ENCODE peak calls at places on chromosomes 11 and 22, in ten cellular contexts. One of them, this sample, is unnamed.

GRCh38 chr11:97739892-97740782 is 1280.6 kb upstream of the CNTN5 start:
- DNase-seq in Ammon's horn: no peak
- DNase-seq in cardiac fibroblast: peak
- DNase-seq in NCI-H345: peak
- DNase-seq in aorta: no peak
- DNase-seq in uterus: no peak
- DNase-seq in RPMI8226: no peak
- DNase-seq in ecto neural progenitor cell: no peak
- DNase-seq in HCT116: no peak
- DNase-seq in iris pigment epithelial cell: peak
- DNase-seq in this sample: no peak

GRCh38 chr22:26574001-26574723 is 15.8 kb downstream of the TPST2 start:
- DNase-seq in Ammon's horn: no peak
- DNase-seq in cardiac fibroblast: no peak
- DNase-seq in NCI-H345: no peak
- DNase-seq in aorta: no peak
- DNase-seq in uterus: no peak
- DNase-seq in RPMI8226: no peak
- DNase-seq in ecto neural progenitor cell: no peak
- DNase-seq in HCT116: no peak
- DNase-seq in iris pigment epithelial cell: no peak
- DNase-seq in this sample: no peak

GRCh38 chr11:57427692-57428082 is 766 bp upstream of the SLC43A3 start:
- DNase-seq in Ammon's horn: peak
- DNase-seq in cardiac fibroblast: peak
- DNase-seq in NCI-H345: no peak
- DNase-seq in aorta: peak
- DNase-seq in uterus: peak
- DNase-seq in RPMI8226: no peak
- DNase-seq in ecto neural progenitor cell: no peak
- DNase-seq in HCT116: no peak
- DNase-seq in iris pigment epithelial cell: no peak
- DNase-seq in this sample: no peak

GRCh38 chr22:22704156-22704946 is 59.9 kb downstream of the GGTLC2 start:
- DNase-seq in Ammon's horn: no peak
- DNase-seq in cardiac fibroblast: no peak
- DNase-seq in NCI-H345: no peak
- DNase-seq in aorta: no peak
- DNase-seq in uterus: no peak
- DNase-seq in RPMI8226: no peak
- DNase-seq in ecto neural progenitor cell: peak
- DNase-seq in HCT116: no peak
- DNase-seq in iris pigment epithelial cell: no peak
- DNase-seq in this sample: no peak

GRCh38 chr11:92663539-92663938 is 305.9 kb upstream of the MTNR1B start:
- DNase-seq in Ammon's horn: no peak
- DNase-seq in cardiac fibroblast: peak
- DNase-seq in NCI-H345: no peak
- DNase-seq in aorta: no peak
- DNase-seq in uterus: no peak
- DNase-seq in RPMI8226: no peak
- DNase-seq in ecto neural progenitor cell: no peak
- DNase-seq in HCT116: no peak
- DNase-seq in iris pigment epithelial cell: no peak
- DNase-seq in this sample: no peak

GRCh38 chr11:100957499-100957898 is 172.1 kb downstream of the PGR start:
- DNase-seq in Ammon's horn: no peak
- DNase-seq in cardiac fibroblast: no peak
- DNase-seq in NCI-H345: no peak
- DNase-seq in aorta: no peak
- DNase-seq in uterus: no peak
- DNase-seq in RPMI8226: no peak
- DNase-seq in ecto neural progenitor cell: no peak
- DNase-seq in HCT116: no peak
- DNase-seq in iris pigment epithelial cell: no peak
- DNase-seq in this sample: no peak

GRCh38 chr22:50251472-50252054 is 498 bp upstream of the HDAC10 start:
- DNase-seq in Ammon's horn: no peak
- DNase-seq in cardiac fibroblast: no peak
- DNase-seq in NCI-H345: no peak
- DNase-seq in aorta: no peak
- DNase-seq in uterus: no peak
- DNase-seq in RPMI8226: no peak
- DNase-seq in ecto neural progenitor cell: no peak
- DNase-seq in HCT116: no peak
- DNase-seq in iris pigment epithelial cell: no peak
- DNase-seq in this sample: peak

GRCh38 chr22:29265929-29266328 is 1.9 kb downstream of the RHBDD3 start:
- DNase-seq in Ammon's horn: no peak
- DNase-seq in cardiac fibroblast: no peak
- DNase-seq in NCI-H345: no peak
- DNase-seq in aorta: no peak
- DNase-seq in uterus: no peak
- DNase-seq in RPMI8226: no peak
- DNase-seq in ecto neural progenitor cell: no peak
- DNase-seq in HCT116: no peak
- DNase-seq in iris pigment epithelial cell: no peak
- DNase-seq in this sample: no peak

GRCh38 chr11:117219455-117219854 is 12.4 kb downstream of the PCSK7 start:
- DNase-seq in Ammon's horn: no peak
- DNase-seq in cardiac fibroblast: no peak
- DNase-seq in NCI-H345: no peak
- DNase-seq in aorta: no peak
- DNase-seq in uterus: no peak
- DNase-seq in RPMI8226: no peak
- DNase-seq in ecto neural progenitor cell: no peak
- DNase-seq in HCT116: no peak
- DNase-seq in iris pigment epithelial cell: no peak
- DNase-seq in this sample: no peak

GRCh38 chr11:33445761-33446161 is 188.6 kb downstream of the HIPK3 start:
- DNase-seq in Ammon's horn: peak
- DNase-seq in cardiac fibroblast: peak
- DNase-seq in NCI-H345: no peak
- DNase-seq in aorta: no peak
- DNase-seq in uterus: no peak
- DNase-seq in RPMI8226: no peak
- DNase-seq in ecto neural progenitor cell: no peak
- DNase-seq in HCT116: no peak
- DNase-seq in iris pigment epithelial cell: peak
- DNase-seq in this sample: no peak

GRCh38 chr22:42930810-42931420 is 73.8 kb upstream of the ARFGAP3 start:
- DNase-seq in Ammon's horn: no peak
- DNase-seq in cardiac fibroblast: peak
- DNase-seq in NCI-H345: no peak
- DNase-seq in aorta: peak
- DNase-seq in uterus: no peak
- DNase-seq in RPMI8226: no peak
- DNase-seq in ecto neural progenitor cell: no peak
- DNase-seq in HCT116: peak
- DNase-seq in iris pigment epithelial cell: peak
- DNase-seq in this sample: no peak

GRCh38 chr11:57370251-57370650 is 10.7 kb downstream of the PRG3 start:
- DNase-seq in Ammon's horn: no peak
- DNase-seq in cardiac fibroblast: peak
- DNase-seq in NCI-H345: no peak
- DNase-seq in aorta: no peak
- DNase-seq in uterus: no peak
- DNase-seq in RPMI8226: no peak
- DNase-seq in ecto neural progenitor cell: no peak
- DNase-seq in HCT116: no peak
- DNase-seq in iris pigment epithelial cell: peak
- DNase-seq in this sample: no peak

GRCh38 chr22:38175206-38176118 is 6.2 kb downstream of the PLA2G6 start:
- DNase-seq in Ammon's horn: no peak
- DNase-seq in cardiac fibroblast: no peak
- DNase-seq in NCI-H345: no peak
- DNase-seq in aorta: no peak
- DNase-seq in uterus: no peak
- DNase-seq in RPMI8226: no peak
- DNase-seq in ecto neural progenitor cell: no peak
- DNase-seq in HCT116: no peak
- DNase-seq in iris pigment epithelial cell: no peak
- DNase-seq in this sample: no peak

GRCh38 chr11:26703792-26704191 is 18.1 kb downstream of the SLC5A12 start:
- DNase-seq in Ammon's horn: no peak
- DNase-seq in cardiac fibroblast: no peak
- DNase-seq in NCI-H345: peak
- DNase-seq in aorta: no peak
- DNase-seq in uterus: no peak
- DNase-seq in RPMI8226: no peak
- DNase-seq in ecto neural progenitor cell: no peak
- DNase-seq in HCT116: no peak
- DNase-seq in iris pigment epithelial cell: no peak
- DNase-seq in this sample: no peak

GRCh38 chr22:48907591-48907990 is 920.1 kb downstream of the BRD1 start:
- DNase-seq in Ammon's horn: no peak
- DNase-seq in cardiac fibroblast: no peak
- DNase-seq in NCI-H345: no peak
- DNase-seq in aorta: no peak
- DNase-seq in uterus: no peak
- DNase-seq in RPMI8226: no peak
- DNase-seq in ecto neural progenitor cell: no peak
- DNase-seq in HCT116: no peak
- DNase-seq in iris pigment epithelial cell: no peak
- DNase-seq in this sample: no peak

GRCh38 chr11:80227915-80228314 is 787.1 kb upstream of the TENM4 start:
- DNase-seq in Ammon's horn: no peak
- DNase-seq in cardiac fibroblast: no peak
- DNase-seq in NCI-H345: no peak
- DNase-seq in aorta: no peak
- DNase-seq in uterus: no peak
- DNase-seq in RPMI8226: no peak
- DNase-seq in ecto neural progenitor cell: no peak
- DNase-seq in HCT116: no peak
- DNase-seq in iris pigment epithelial cell: no peak
- DNase-seq in this sample: no peak

GRCh38 chr11:47466701-47467250 is 17.8 kb upstream of the RAPSN start:
- DNase-seq in Ammon's horn: peak
- DNase-seq in cardiac fibroblast: peak
- DNase-seq in NCI-H345: peak
- DNase-seq in aorta: peak
- DNase-seq in uterus: no peak
- DNase-seq in RPMI8226: no peak
- DNase-seq in ecto neural progenitor cell: no peak
- DNase-seq in HCT116: no peak
- DNase-seq in iris pigment epithelial cell: peak
- DNase-seq in this sample: no peak

GRCh38 chr22:44256085-44256484 is 56.7 kb downstream of the SHISAL1 start:
- DNase-seq in Ammon's horn: no peak
- DNase-seq in cardiac fibroblast: no peak
- DNase-seq in NCI-H345: no peak
- DNase-seq in aorta: no peak
- DNase-seq in uterus: no peak
- DNase-seq in RPMI8226: no peak
- DNase-seq in ecto neural progenitor cell: no peak
- DNase-seq in HCT116: no peak
- DNase-seq in iris pigment epithelial cell: no peak
- DNase-seq in this sample: no peak

GRCh38 chr22:41915783-41916493 is 1.1 kb upstream of the SHISA8 start:
- DNase-seq in Ammon's horn: no peak
- DNase-seq in cardiac fibroblast: no peak
- DNase-seq in NCI-H345: no peak
- DNase-seq in aorta: no peak
- DNase-seq in uterus: no peak
- DNase-seq in RPMI8226: no peak
- DNase-seq in ecto neural progenitor cell: no peak
- DNase-seq in HCT116: no peak
- DNase-seq in iris pigment epithelial cell: no peak
- DNase-seq in this sample: peak

GRCh38 chr11:121645596-121645995 is 192.8 kb upstream of the SORL1-AS1 start:
- DNase-seq in Ammon's horn: no peak
- DNase-seq in cardiac fibroblast: peak
- DNase-seq in NCI-H345: no peak
- DNase-seq in aorta: no peak
- DNase-seq in uterus: no peak
- DNase-seq in RPMI8226: no peak
- DNase-seq in ecto neural progenitor cell: no peak
- DNase-seq in HCT116: no peak
- DNase-seq in iris pigment epithelial cell: peak
- DNase-seq in this sample: no peak

GRCh38 chr11:34427171-34427805 is 11.4 kb upstream of the CAT start:
- DNase-seq in Ammon's horn: no peak
- DNase-seq in cardiac fibroblast: peak
- DNase-seq in NCI-H345: no peak
- DNase-seq in aorta: no peak
- DNase-seq in uterus: peak
- DNase-seq in RPMI8226: no peak
- DNase-seq in ecto neural progenitor cell: no peak
- DNase-seq in HCT116: no peak
- DNase-seq in iris pigment epithelial cell: peak
- DNase-seq in this sample: no peak

GRCh38 chr11:125627236-125627910 is 2.4 kb downstream of the CHEK1 start:
- DNase-seq in Ammon's horn: no peak
- DNase-seq in cardiac fibroblast: peak
- DNase-seq in NCI-H345: no peak
- DNase-seq in aorta: no peak
- DNase-seq in uterus: no peak
- DNase-seq in RPMI8226: no peak
- DNase-seq in ecto neural progenitor cell: no peak
- DNase-seq in HCT116: no peak
- DNase-seq in iris pigment epithelial cell: peak
- DNase-seq in this sample: no peak

GRCh38 chr22:49402169-49402568 is 425.5 kb downstream of the BRD1 start:
- DNase-seq in Ammon's horn: no peak
- DNase-seq in cardiac fibroblast: no peak
- DNase-seq in NCI-H345: no peak
- DNase-seq in aorta: no peak
- DNase-seq in uterus: no peak
- DNase-seq in RPMI8226: no peak
- DNase-seq in ecto neural progenitor cell: no peak
- DNase-seq in HCT116: no peak
- DNase-seq in iris pigment epithelial cell: no peak
- DNase-seq in this sample: no peak

GRCh38 chr11:82975882-82976281 is 74.3 kb downstream of the DDIAS start:
- DNase-seq in Ammon's horn: no peak
- DNase-seq in cardiac fibroblast: no peak
- DNase-seq in NCI-H345: no peak
- DNase-seq in aorta: no peak
- DNase-seq in uterus: no peak
- DNase-seq in RPMI8226: no peak
- DNase-seq in ecto neural progenitor cell: no peak
- DNase-seq in HCT116: no peak
- DNase-seq in iris pigment epithelial cell: no peak
- DNase-seq in this sample: no peak

GRCh38 chr11:34302046-34302921 is 55.5 kb downstream of the ABTB2 start:
- DNase-seq in Ammon's horn: no peak
- DNase-seq in cardiac fibroblast: peak
- DNase-seq in NCI-H345: no peak
- DNase-seq in aorta: no peak
- DNase-seq in uterus: no peak
- DNase-seq in RPMI8226: no peak
- DNase-seq in ecto neural progenitor cell: no peak
- DNase-seq in HCT116: peak
- DNase-seq in iris pigment epithelial cell: peak
- DNase-seq in this sample: no peak

GRCh38 chr11:2853997-2854560 is 31.5 kb downstream of the CDKN1C start:
- DNase-seq in Ammon's horn: no peak
- DNase-seq in cardiac fibroblast: no peak
- DNase-seq in NCI-H345: no peak
- DNase-seq in aorta: no peak
- DNase-seq in uterus: no peak
- DNase-seq in RPMI8226: no peak
- DNase-seq in ecto neural progenitor cell: no peak
- DNase-seq in HCT116: no peak
- DNase-seq in iris pigment epithelial cell: no peak
- DNase-seq in this sample: no peak

GRCh38 chr22:43151251-43152000 is at the start of gene TSPO:
- DNase-seq in Ammon's horn: peak
- DNase-seq in cardiac fibroblast: peak
- DNase-seq in NCI-H345: no peak
- DNase-seq in aorta: peak
- DNase-seq in uterus: peak
- DNase-seq in RPMI8226: peak
- DNase-seq in ecto neural progenitor cell: peak
- DNase-seq in HCT116: no peak
- DNase-seq in iris pigment epithelial cell: no peak
- DNase-seq in this sample: no peak